ENCODE peak calls at places on chromosomes 3 and 15, in five cellular contexts. A is breast epithelium, I is fibroblast of lung, Q is mesendoderm, S is thoracic aorta. B is an unnamed sample.

GRCh38 chr3:125083776-125084175 is 28.0 kb upstream of the HEG1 start:
- DNase-seq in A (no peak), I (peak), Q (peak), S (no peak), B (peak)

GRCh38 chr3:94159062-94159726 is 96.3 kb downstream of the NSUN3 start:
- DNase-seq in A (no peak), I (peak), Q (peak), S (no peak), B (peak)

GRCh38 chr15:75840659-75841058 is 2.6 kb upstream of the UBE2Q2 start:
- DNase-seq in A (no peak), I (peak), Q (peak), S (no peak), B (peak)

GRCh38 chr3:52195823-52196331 is 2.1 kb upstream of the ALAS1 start:
- DNase-seq in A (peak), I (peak), Q (no peak), S (no peak), B (peak)

GRCh38 chr15:39419651-39420050 is 161.2 kb upstream of the THBS1 start:
- DNase-seq in A (no peak), I (peak), Q (peak), S (no peak), B (no peak)

GRCh38 chr15:29376580-29376979 is 107.0 kb upstream of the NSMCE3 start:
- DNase-seq in A (no peak), I (no peak), Q (peak), S (no peak), B (no peak)

GRCh38 chr15:38696120-38696727 is 131.6 kb upstream of the RASGRP1 start:
- DNase-seq in A (no peak), I (peak), Q (no peak), S (no peak), B (no peak)

GRCh38 chr15:66786708-66787471 is 84.9 kb downstream of the SMAD6 start:
- DNase-seq in A (no peak), I (no peak), Q (no peak), S (no peak), B (no peak)

GRCh38 chr15:89187911-89188514 is 33.4 kb downstream of the RLBP1 start:
- DNase-seq in A (no peak), I (no peak), Q (no peak), S (no peak), B (no peak)

GRCh38 chr3:93961489-93961888 is 12.2 kb downstream of the PROS1 start:
- DNase-seq in A (no peak), I (no peak), Q (no peak), S (no peak), B (no peak)

GRCh38 chr3:97957617-97958311 is 14.5 kb downstream of the RIOX2 start:
- DNase-seq in A (no peak), I (no peak), Q (no peak), S (no peak), B (no peak)

GRCh38 chr3:4493931-4494806 is 1.0 kb downstream of the ITPR1 start:
- DNase-seq in A (peak), I (peak), Q (peak), S (no peak), B (peak)

GRCh38 chr3:166696104-166696503 is 684.0 kb downstream of the ZBBX start:
- DNase-seq in A (no peak), I (no peak), Q (no peak), S (no peak), B (no peak)

GRCh38 chr3:12585181-12585580 is 28.3 kb downstream of the MKRN2 start:
- DNase-seq in A (no peak), I (no peak), Q (no peak), S (no peak), B (no peak)

GRCh38 chr3:192772495-192772894 is 45.2 kb upstream of the FGF12 start:
- DNase-seq in A (no peak), I (peak), Q (peak), S (no peak), B (peak)

GRCh38 chr3:197030379-197031314 is 1.0 kb upstream of the MELTF start:
- DNase-seq in A (no peak), I (no peak), Q (peak), S (no peak), B (peak)
- H3K4me3 ChIP-seq in A (no peak), I (no peak), Q (no peak), S (no peak), B (no peak)

GRCh38 chr3:44649709-44650108 is 1.2 kb downstream of the ZNF35 start:
- DNase-seq in A (no peak), I (no peak), Q (no peak), S (no peak), B (no peak)
- H3K4me3 ChIP-seq in A (peak), I (peak), Q (no peak), S (no peak), B (no peak)

DNA sequence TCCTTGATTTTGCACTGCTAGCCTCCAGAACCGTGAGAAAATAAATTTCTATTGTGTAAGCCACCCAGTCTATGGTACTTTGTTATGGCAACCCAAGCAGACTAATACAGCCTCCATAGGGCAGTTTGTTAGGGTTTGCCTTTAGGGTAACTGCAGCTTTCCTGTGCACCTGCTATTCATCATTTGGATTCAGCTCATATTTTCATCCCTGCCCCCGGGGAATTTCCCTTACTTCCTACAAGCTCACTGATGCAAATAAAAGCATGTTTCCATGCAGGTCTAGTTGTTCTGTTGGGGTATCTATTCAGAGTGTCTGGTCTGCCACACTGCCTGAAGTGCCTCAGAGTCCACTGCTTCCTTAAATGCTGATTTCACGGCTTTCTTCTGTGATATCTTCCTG is 48.6 kb upstream of the ATOSA start:
- DNase-seq in A (no peak), I (no peak), Q (no peak), S (no peak), B (no peak)
- H3K4me3 ChIP-seq in A (no peak), I (no peak), Q (no peak), S (no peak), B (no peak)

DNA sequence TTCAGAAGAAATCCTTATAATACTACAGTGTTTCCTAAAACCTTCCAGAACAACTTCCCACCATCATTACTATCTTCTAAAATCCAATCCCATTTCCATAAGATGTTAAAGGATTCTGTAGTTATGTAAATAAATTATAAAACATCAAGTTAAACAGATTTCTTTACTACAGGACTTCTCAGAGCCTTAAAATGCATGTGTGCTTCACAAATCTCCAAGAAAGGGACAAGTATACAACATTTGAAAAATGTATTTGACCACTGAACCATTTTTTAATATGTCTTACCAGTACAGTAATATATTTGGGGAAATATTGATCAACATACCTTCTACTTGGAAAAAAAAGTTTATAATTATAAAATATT is 57.5 kb downstream of the IGF2BP2 start:
- DNase-seq in A (no peak), I (no peak), Q (no peak), S (no peak), B (no peak)
- H3K4me3 ChIP-seq in A (no peak), I (no peak), Q (no peak), S (no peak), B (no peak)

GRCh38 chr3:8864570-8865350 is 95.3 kb upstream of the OXTR start:
- DNase-seq in A (no peak), I (no peak), Q (peak), S (no peak), B (no peak)
- H3K4me3 ChIP-seq in A (peak), I (no peak), Q (no peak), S (no peak), B (no peak)

DNA sequence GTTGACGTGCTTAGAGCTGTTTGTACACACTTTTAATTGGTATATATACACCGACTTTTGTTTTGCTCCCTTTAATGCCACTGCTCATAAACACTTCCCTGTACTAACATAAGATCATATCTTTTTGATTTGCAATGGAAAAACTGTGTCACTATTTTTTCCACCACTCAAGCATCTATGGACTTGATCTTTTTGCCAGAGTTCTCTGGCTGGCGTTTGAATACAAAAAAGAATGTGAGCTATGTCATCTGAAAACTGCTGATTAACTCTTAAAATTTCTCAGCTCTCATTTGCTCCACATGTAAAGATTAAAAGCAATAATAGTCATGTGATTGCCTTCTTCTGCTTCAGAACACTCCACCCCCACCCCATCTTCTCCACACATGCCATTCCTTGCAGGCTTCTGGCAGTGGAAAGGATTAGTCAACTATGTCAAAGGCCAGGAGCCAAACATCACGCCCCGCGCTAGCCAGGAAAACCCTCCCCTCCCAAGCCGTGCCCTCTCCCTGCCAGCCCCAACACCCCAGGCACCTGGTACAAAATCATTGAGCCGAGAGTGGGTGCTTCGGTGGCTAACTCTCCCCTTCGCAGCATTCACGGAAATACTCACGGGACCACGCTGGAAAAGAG is 123.4 kb upstream of the MEF2A start:
- DNase-seq in A (peak), I (peak), Q (peak), S (peak), B (peak)
- H3K4me3 ChIP-seq in A (peak), I (peak), Q (no peak), S (peak), B (no peak)

GRCh38 chr3:196012481-196012880 is 69.4 kb downstream of the TFRC start:
- DNase-seq in A (no peak), I (peak), Q (no peak), S (no peak), B (peak)

GRCh38 chr3:196012941-196013471 is 68.9 kb downstream of the TFRC start:
- DNase-seq in A (no peak), I (no peak), Q (no peak), S (no peak), B (no peak)

GRCh38 chr3:196009456-196009855 is 72.4 kb downstream of the TFRC start:
- DNase-seq in A (no peak), I (no peak), Q (no peak), S (no peak), B (no peak)

GRCh38 chr3:196016485-196016884 is 65.4 kb downstream of the TFRC start:
- DNase-seq in A (no peak), I (peak), Q (no peak), S (no peak), B (peak)

GRCh38 chr3:196013587-196014487 is 68.1 kb downstream of the TFRC start:
- DNase-seq in A (no peak), I (no peak), Q (no peak), S (no peak), B (no peak)
- H3K4me3 ChIP-seq in A (no peak), I (no peak), Q (no peak), S (no peak), B (no peak)

DNA sequence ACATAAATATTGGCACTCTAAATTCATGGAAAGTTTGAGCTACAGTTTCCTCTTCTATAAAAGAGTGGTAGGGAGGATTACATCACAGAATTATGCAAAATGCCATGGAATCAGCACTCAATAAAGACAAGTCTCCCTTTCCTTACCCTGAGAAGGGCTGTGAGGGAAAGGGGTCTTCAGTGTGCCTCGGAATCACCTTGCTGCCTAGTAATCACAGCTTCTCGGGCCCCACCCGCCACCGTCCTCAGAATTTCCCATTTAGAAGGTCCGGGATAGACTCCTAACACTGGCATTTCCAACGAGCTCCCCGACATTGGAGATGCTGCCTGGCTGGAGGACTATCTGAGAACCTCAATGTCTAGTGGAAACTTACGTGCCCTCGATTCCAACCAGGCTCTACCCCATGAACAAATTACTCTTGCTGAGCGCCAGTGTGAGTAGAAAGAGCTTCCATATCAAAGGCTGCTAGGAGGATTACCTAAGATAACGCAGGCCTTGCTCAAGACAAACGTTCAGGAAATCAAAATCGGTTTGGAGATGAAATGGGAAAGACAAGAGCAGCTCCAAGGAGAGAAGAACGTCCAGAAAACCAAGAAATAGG is 92.1 kb upstream of the CHD2 start:
- DNase-seq in A (no peak), I (no peak), Q (peak), S (no peak), B (no peak)
- H3K4me3 ChIP-seq in A (peak), I (no peak), Q (no peak), S (peak), B (no peak)

B was measured in fibroblast of the aortic adventitia.